ENCODE peak calls at places on chromosomes 16 and 17, in ten cellular contexts. One of them, this sample, is unnamed.

GRCh38 chr17:3796822-3797170 is 4.2 kb downstream of the ITGAE start:
- DNase-seq in esophagus muscularis mucosa: no peak
- DNase-seq in mammary epithelial cell: no peak
- DNase-seq in neural progenitor cell: no peak
- DNase-seq in prostate gland: no peak
- DNase-seq in astrocyte: no peak
- DNase-seq in neuronal stem cell: no peak
- DNase-seq in A549: no peak
- DNase-seq in IMR-90: no peak
- DNase-seq in cardiac muscle cell: no peak
- DNase-seq in this sample: no peak

GRCh38 chr16:10624527-10624926 is 44.1 kb upstream of the EMP2 start:
- DNase-seq in prostate gland: no peak
- DNase-seq in mammary epithelial cell: peak; percentile 52
- DNase-seq in IMR-90: no peak
- DNase-seq in A549: no peak
- DNase-seq in astrocyte: no peak
- DNase-seq in neuronal stem cell: no peak
- DNase-seq in cardiac muscle cell: no peak
- DNase-seq in neural progenitor cell: no peak
- DNase-seq in esophagus muscularis mucosa: no peak
- DNase-seq in this sample: no peak

GRCh38 chr17:48374650-48375230 is 55.3 kb downstream of the SKAP1 start:
- DNase-seq in neural progenitor cell: peak; percentile 74
- DNase-seq in cardiac muscle cell: peak; percentile 41
- DNase-seq in IMR-90: no peak
- DNase-seq in neuronal stem cell: no peak
- DNase-seq in mammary epithelial cell: peak; percentile 1
- DNase-seq in astrocyte: no peak
- DNase-seq in A549: peak; percentile 76
- DNase-seq in prostate gland: no peak
- DNase-seq in esophagus muscularis mucosa: no peak
- DNase-seq in this sample: no peak

GRCh38 chr17:73988110-73988509 is 215.4 kb upstream of the RPL38 start:
- DNase-seq in prostate gland: no peak
- DNase-seq in neuronal stem cell: no peak
- DNase-seq in astrocyte: no peak
- DNase-seq in mammary epithelial cell: no peak
- DNase-seq in cardiac muscle cell: no peak
- DNase-seq in A549: no peak
- DNase-seq in esophagus muscularis mucosa: no peak
- DNase-seq in IMR-90: no peak
- DNase-seq in neural progenitor cell: no peak
- DNase-seq in this sample: no peak

GRCh38 chr16:51877686-51878085 is 669.3 kb downstream of the TOX3 start:
- DNase-seq in A549: no peak
- DNase-seq in astrocyte: no peak
- DNase-seq in prostate gland: no peak
- DNase-seq in neuronal stem cell: no peak
- DNase-seq in esophagus muscularis mucosa: no peak
- DNase-seq in mammary epithelial cell: no peak
- DNase-seq in cardiac muscle cell: no peak
- DNase-seq in IMR-90: no peak
- DNase-seq in neural progenitor cell: no peak
- DNase-seq in this sample: no peak

GRCh38 chr16:85750021-85750826 is 672 bp downstream of the C16orf74 start:
- DNase-seq in esophagus muscularis mucosa: no peak
- DNase-seq in A549: no peak
- DNase-seq in astrocyte: no peak
- DNase-seq in prostate gland: no peak
- DNase-seq in neural progenitor cell: peak; percentile 59
- DNase-seq in mammary epithelial cell: peak; percentile 45
- DNase-seq in cardiac muscle cell: peak; percentile 36
- DNase-seq in IMR-90: peak; percentile 46
- DNase-seq in neuronal stem cell: no peak
- DNase-seq in this sample: no peak

GRCh38 chr17:17751489-17751995 is 70.3 kb downstream of the RAI1 start:
- DNase-seq in cardiac muscle cell: no peak
- DNase-seq in esophagus muscularis mucosa: no peak
- DNase-seq in A549: no peak
- DNase-seq in neural progenitor cell: no peak
- DNase-seq in prostate gland: no peak
- DNase-seq in neuronal stem cell: no peak
- DNase-seq in IMR-90: no peak
- DNase-seq in astrocyte: no peak
- DNase-seq in mammary epithelial cell: no peak
- DNase-seq in this sample: no peak

GRCh38 chr16:85348065-85348840 is 236.0 kb upstream of the CIBAR2 start:
- DNase-seq in neuronal stem cell: no peak
- DNase-seq in prostate gland: no peak
- DNase-seq in astrocyte: no peak
- DNase-seq in mammary epithelial cell: no peak
- DNase-seq in esophagus muscularis mucosa: no peak
- DNase-seq in neural progenitor cell: no peak
- DNase-seq in cardiac muscle cell: no peak
- DNase-seq in A549: no peak
- DNase-seq in IMR-90: no peak
- DNase-seq in this sample: no peak

GRCh38 chr17:61809816-61810392 is 53.4 kb downstream of the BRIP1 start:
- DNase-seq in esophagus muscularis mucosa: no peak
- DNase-seq in neuronal stem cell: no peak
- DNase-seq in IMR-90: peak; percentile 70
- DNase-seq in astrocyte: peak; percentile 55
- DNase-seq in mammary epithelial cell: peak; percentile 52
- DNase-seq in prostate gland: no peak
- DNase-seq in A549: no peak
- DNase-seq in cardiac muscle cell: no peak
- DNase-seq in neural progenitor cell: no peak
- DNase-seq in this sample: no peak

GRCh38 chr16:89119161-89119621 is 25.5 kb downstream of the ACSF3 start:
- DNase-seq in neuronal stem cell: no peak
- DNase-seq in mammary epithelial cell: no peak
- DNase-seq in esophagus muscularis mucosa: no peak
- DNase-seq in cardiac muscle cell: no peak
- DNase-seq in neural progenitor cell: no peak
- DNase-seq in astrocyte: no peak
- DNase-seq in prostate gland: no peak
- DNase-seq in A549: no peak
- DNase-seq in IMR-90: no peak
- DNase-seq in this sample: no peak

GRCh38 chr16:48126801-48127644 is 28.8 kb downstream of the ABCC12 start:
- DNase-seq in mammary epithelial cell: peak; percentile 80
- DNase-seq in esophagus muscularis mucosa: no peak
- DNase-seq in cardiac muscle cell: peak; percentile 5
- DNase-seq in prostate gland: peak; percentile 15
- DNase-seq in astrocyte: peak; percentile 99
- DNase-seq in IMR-90: peak; percentile 98
- DNase-seq in neuronal stem cell: no peak
- DNase-seq in neural progenitor cell: no peak
- DNase-seq in A549: peak; percentile 55
- DNase-seq in this sample: peak; percentile 77

GRCh38 chr17:42096360-42097111 is 1.7 kb downstream of the ZNF385C start:
- DNase-seq in cardiac muscle cell: no peak
- DNase-seq in prostate gland: no peak
- DNase-seq in astrocyte: no peak
- DNase-seq in esophagus muscularis mucosa: no peak
- DNase-seq in neuronal stem cell: no peak
- DNase-seq in mammary epithelial cell: no peak
- DNase-seq in neural progenitor cell: no peak
- DNase-seq in IMR-90: no peak
- DNase-seq in A549: no peak
- DNase-seq in this sample: no peak

GRCh38 chr17:42094375-42095069 is 3.8 kb downstream of the ZNF385C start:
- DNase-seq in astrocyte: no peak
- DNase-seq in cardiac muscle cell: no peak
- DNase-seq in prostate gland: no peak
- DNase-seq in mammary epithelial cell: no peak
- DNase-seq in esophagus muscularis mucosa: no peak
- DNase-seq in neuronal stem cell: no peak
- DNase-seq in IMR-90: no peak
- DNase-seq in A549: no peak
- DNase-seq in neural progenitor cell: no peak
- DNase-seq in this sample: no peak

GRCh38 chr17:42101513-42102292 is 3.4 kb upstream of the ZNF385C start:
- DNase-seq in astrocyte: peak; percentile 22
- DNase-seq in cardiac muscle cell: peak; percentile 76
- DNase-seq in prostate gland: peak; percentile 48
- DNase-seq in esophagus muscularis mucosa: no peak
- DNase-seq in mammary epithelial cell: peak; percentile 21
- DNase-seq in IMR-90: peak; percentile 57
- DNase-seq in neuronal stem cell: peak; percentile 68
- DNase-seq in A549: peak; percentile 93
- DNase-seq in neural progenitor cell: peak; percentile 79
- DNase-seq in this sample: peak; percentile 73

GRCh38 chr17:42098747-42099399 is 600 bp upstream of the ZNF385C start:
- DNase-seq in astrocyte: no peak
- DNase-seq in neuronal stem cell: no peak
- DNase-seq in mammary epithelial cell: no peak
- DNase-seq in IMR-90: no peak
- DNase-seq in A549: no peak
- DNase-seq in prostate gland: no peak
- DNase-seq in neural progenitor cell: peak; percentile 35
- DNase-seq in esophagus muscularis mucosa: no peak
- DNase-seq in cardiac muscle cell: no peak
- DNase-seq in this sample: no peak

DNA sequence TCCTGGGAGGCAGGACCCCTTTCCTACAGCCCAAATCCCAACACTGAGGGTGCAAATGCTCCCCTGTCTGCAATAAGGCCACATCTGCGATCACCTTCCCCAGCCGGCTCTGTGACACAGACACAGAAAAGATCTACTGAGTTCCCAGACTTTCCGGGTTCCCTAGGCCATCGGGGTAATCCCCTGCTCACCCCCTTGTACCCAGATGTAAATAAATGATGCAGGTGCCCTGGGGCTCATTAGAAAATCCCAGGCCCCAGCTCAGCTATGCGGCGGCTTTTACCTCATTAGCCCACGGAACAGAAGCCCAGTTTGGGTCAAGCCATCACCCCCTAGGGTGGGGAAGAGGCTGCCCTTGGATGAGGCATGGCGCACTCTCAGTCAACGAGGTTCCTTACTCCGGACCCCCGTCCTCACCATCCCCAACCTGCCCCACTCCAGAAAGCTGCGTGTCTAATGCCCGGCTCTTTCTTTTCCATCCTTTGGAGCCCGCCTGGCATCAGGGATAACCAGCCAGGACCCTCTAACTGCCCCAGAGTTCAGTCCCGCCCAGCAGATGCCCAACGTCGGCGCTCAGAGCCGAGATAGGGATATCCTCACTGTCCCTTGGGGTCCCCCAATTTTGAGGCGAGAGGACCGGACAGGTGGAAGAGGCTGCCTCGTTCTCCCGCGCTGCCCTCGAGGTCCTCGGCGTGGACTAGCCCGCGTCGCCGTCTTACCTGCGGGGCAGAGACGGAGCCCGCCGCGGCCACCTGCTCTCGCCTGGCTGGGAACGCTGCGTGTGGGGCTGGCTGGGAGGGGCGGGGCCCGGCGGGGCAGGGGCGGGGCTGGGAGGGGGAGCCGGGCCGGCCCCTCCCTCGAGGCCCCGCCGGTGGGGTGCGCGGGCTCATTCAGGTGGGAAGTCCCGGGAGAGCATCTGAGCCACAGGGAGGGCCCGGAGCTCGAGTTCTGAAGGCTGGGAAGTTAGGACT is at the start of gene ZNF385C:
- DNase-seq in astrocyte: no peak
- DNase-seq in esophagus muscularis mucosa: no peak
- DNase-seq in A549: no peak
- DNase-seq in mammary epithelial cell: no peak
- DNase-seq in neural progenitor cell: peak; percentile 69
- DNase-seq in IMR-90: no peak
- DNase-seq in neuronal stem cell: no peak
- DNase-seq in cardiac muscle cell: peak; percentile 18
- DNase-seq in prostate gland: no peak
- DNase-seq in this sample: no peak
- H3K4me3 ChIP-seq in astrocyte: no peak within 1 kb of the TSS
- H3K4me3 ChIP-seq in esophagus muscularis mucosa: peak within 1 kb of the TSS; percentile 22
- H3K4me3 ChIP-seq in A549: no peak within 1 kb of the TSS
- H3K4me3 ChIP-seq in mammary epithelial cell: no peak within 1 kb of the TSS
- H3K4me3 ChIP-seq in neural progenitor cell: peak within 1 kb of the TSS; percentile 43
- H3K4me3 ChIP-seq in IMR-90: no peak within 1 kb of the TSS
- H3K4me3 ChIP-seq in neuronal stem cell: no peak within 1 kb of the TSS
- H3K4me3 ChIP-seq in cardiac muscle cell: no peak within 1 kb of the TSS
- H3K4me3 ChIP-seq in prostate gland: peak within 1 kb of the TSS; percentile 1
- H3K4me3 ChIP-seq in this sample: no peak within 1 kb of the TSS

GRCh38 chr17:78998311-78999055 is 11.1 kb downstream of the CANT1 start:
- DNase-seq in mammary epithelial cell: no peak
- DNase-seq in IMR-90: no peak
- DNase-seq in A549: no peak
- DNase-seq in prostate gland: peak; percentile 63
- DNase-seq in astrocyte: no peak
- DNase-seq in esophagus muscularis mucosa: no peak
- DNase-seq in neural progenitor cell: no peak
- DNase-seq in neuronal stem cell: no peak
- DNase-seq in cardiac muscle cell: no peak
- DNase-seq in this sample: no peak
- H3K27ac ChIP-seq in mammary epithelial cell: no peak overlapping the region
- H3K27ac ChIP-seq in IMR-90: no peak overlapping the region
- H3K27ac ChIP-seq in A549: no peak overlapping the region
- H3K27ac ChIP-seq in prostate gland: peak overlapping the region; percentile 52
- H3K27ac ChIP-seq in astrocyte: no peak overlapping the region
- H3K27ac ChIP-seq in esophagus muscularis mucosa: no peak overlapping the region
- H3K27ac ChIP-seq in neural progenitor cell: no peak overlapping the region
- H3K27ac ChIP-seq in neuronal stem cell: no peak overlapping the region
- H3K27ac ChIP-seq in cardiac muscle cell: no peak overlapping the region
- H3K27ac ChIP-seq in this sample: peak overlapping the region; percentile 17

GRCh38 chr17:31486351-31487062 is 95.0 kb downstream of the RAB11FIP4 start:
- DNase-seq in mammary epithelial cell: no peak
- DNase-seq in A549: no peak
- DNase-seq in neural progenitor cell: no peak
- DNase-seq in prostate gland: no peak
- DNase-seq in esophagus muscularis mucosa: no peak
- DNase-seq in astrocyte: no peak
- DNase-seq in cardiac muscle cell: no peak
- DNase-seq in IMR-90: no peak
- DNase-seq in neuronal stem cell: no peak
- DNase-seq in this sample: no peak
- H3K4me3 ChIP-seq in mammary epithelial cell: no peak overlapping the region
- H3K4me3 ChIP-seq in A549: peak overlapping the region; percentile 68
- H3K4me3 ChIP-seq in neural progenitor cell: no peak overlapping the region
- H3K4me3 ChIP-seq in prostate gland: no peak overlapping the region
- H3K4me3 ChIP-seq in esophagus muscularis mucosa: no peak overlapping the region
- H3K4me3 ChIP-seq in astrocyte: no peak overlapping the region
- H3K4me3 ChIP-seq in cardiac muscle cell: no peak overlapping the region
- H3K4me3 ChIP-seq in IMR-90: no peak overlapping the region
- H3K4me3 ChIP-seq in neuronal stem cell: no peak overlapping the region
- H3K4me3 ChIP-seq in this sample: no peak overlapping the region

DNA sequence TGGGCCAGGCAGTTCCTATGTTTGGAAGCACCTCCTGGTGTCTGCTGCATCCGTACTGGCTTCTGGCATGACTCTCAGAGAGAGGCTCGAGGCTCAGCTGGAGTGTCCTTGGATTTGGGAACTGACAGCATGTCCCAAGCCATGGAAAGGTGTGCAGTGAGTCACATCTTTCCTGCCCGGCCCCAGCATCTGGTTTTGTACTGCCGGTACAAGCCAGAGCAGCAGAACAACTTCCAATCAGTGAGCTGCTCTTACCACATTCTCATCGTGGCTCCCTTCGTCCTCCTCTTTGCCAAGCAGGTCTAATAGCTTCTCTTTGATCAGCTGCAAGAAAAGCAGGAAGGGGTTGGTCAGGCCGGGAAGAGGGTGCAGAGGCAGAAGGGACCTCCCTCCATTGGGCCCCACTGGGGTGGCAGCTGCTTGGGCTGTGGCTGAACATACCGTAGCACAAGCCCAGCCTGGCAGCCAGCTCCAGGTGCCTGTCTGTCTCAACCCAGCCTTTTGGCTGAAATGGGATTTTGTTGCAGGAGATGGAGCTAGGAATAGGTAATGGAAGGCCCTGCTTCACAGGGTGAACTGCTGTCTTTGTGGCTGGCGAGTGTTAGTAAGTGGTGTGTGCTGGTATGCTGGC is 24.2 kb downstream of the SPACA3 start:
- DNase-seq in IMR-90: no peak
- DNase-seq in neural progenitor cell: no peak
- DNase-seq in esophagus muscularis mucosa: no peak
- DNase-seq in prostate gland: no peak
- DNase-seq in A549: no peak
- DNase-seq in astrocyte: no peak
- DNase-seq in neuronal stem cell: no peak
- DNase-seq in cardiac muscle cell: no peak
- DNase-seq in mammary epithelial cell: peak; percentile 65
- DNase-seq in this sample: no peak
- H3K27ac ChIP-seq in IMR-90: no peak overlapping the region
- H3K27ac ChIP-seq in neural progenitor cell: no peak overlapping the region
- H3K27ac ChIP-seq in esophagus muscularis mucosa: no peak overlapping the region
- H3K27ac ChIP-seq in prostate gland: no peak overlapping the region
- H3K27ac ChIP-seq in A549: no peak overlapping the region
- H3K27ac ChIP-seq in astrocyte: no peak overlapping the region
- H3K27ac ChIP-seq in neuronal stem cell: no peak overlapping the region
- H3K27ac ChIP-seq in cardiac muscle cell: no peak overlapping the region
- H3K27ac ChIP-seq in mammary epithelial cell: no peak overlapping the region
- H3K27ac ChIP-seq in this sample: no peak overlapping the region